ENCODE peak calls at places on chromosome 15, in ten cellular contexts. One of them, this sample, is unnamed.

GRCh38 chr15:64071931-64072765 is 21.5 kb downstream of the CIAO2A start:
- DNase-seq in neural progenitor cell: no peak
- DNase-seq in WTC11: no peak
- DNase-seq in GM10248: no peak
- DNase-seq in activated CD8-positive, alpha-beta T cell treated with anti-CD3 and anti-CD28 coated beads for 36 hours: no peak
- DNase-seq in MCF 10A: no peak
- DNase-seq in uterus: no peak
- DNase-seq in neural crest cell: no peak
- DNase-seq in spleen: no peak
- DNase-seq in CD14-positive monocyte: no peak
- DNase-seq in this sample: no peak

GRCh38 chr15:81373996-81374395 is at the start of gene TMC3:
- DNase-seq in neural progenitor cell: peak
- DNase-seq in WTC11: peak
- DNase-seq in GM10248: no peak
- DNase-seq in activated CD8-positive, alpha-beta T cell treated with anti-CD3 and anti-CD28 coated beads for 36 hours: no peak
- DNase-seq in MCF 10A: no peak
- DNase-seq in uterus: no peak
- DNase-seq in neural crest cell: no peak
- DNase-seq in spleen: no peak
- DNase-seq in CD14-positive monocyte: no peak
- DNase-seq in this sample: no peak

GRCh38 chr15:44009056-44009455 is 182.3 kb downstream of the WDR76 start:
- DNase-seq in neural progenitor cell: no peak
- DNase-seq in WTC11: no peak
- DNase-seq in GM10248: no peak
- DNase-seq in activated CD8-positive, alpha-beta T cell treated with anti-CD3 and anti-CD28 coated beads for 36 hours: no peak
- DNase-seq in MCF 10A: peak
- DNase-seq in uterus: no peak
- DNase-seq in neural crest cell: no peak
- DNase-seq in spleen: no peak
- DNase-seq in CD14-positive monocyte: no peak
- DNase-seq in this sample: no peak

GRCh38 chr15:75578206-75578947 is 738 bp downstream of the PTPN9 start:
- DNase-seq in neural progenitor cell: peak
- DNase-seq in WTC11: peak
- DNase-seq in GM10248: peak
- DNase-seq in activated CD8-positive, alpha-beta T cell treated with anti-CD3 and anti-CD28 coated beads for 36 hours: peak
- DNase-seq in MCF 10A: peak
- DNase-seq in uterus: no peak
- DNase-seq in neural crest cell: peak
- DNase-seq in spleen: peak
- DNase-seq in CD14-positive monocyte: no peak
- DNase-seq in this sample: peak

GRCh38 chr15:83299462-83299861 is 15.0 kb upstream of the BNC1 start:
- DNase-seq in neural progenitor cell: no peak
- DNase-seq in WTC11: no peak
- DNase-seq in GM10248: no peak
- DNase-seq in activated CD8-positive, alpha-beta T cell treated with anti-CD3 and anti-CD28 coated beads for 36 hours: no peak
- DNase-seq in MCF 10A: peak
- DNase-seq in uterus: no peak
- DNase-seq in neural crest cell: no peak
- DNase-seq in spleen: no peak
- DNase-seq in CD14-positive monocyte: no peak
- DNase-seq in this sample: no peak

GRCh38 chr15:99384992-99385669 is 133.8 kb downstream of the LRRC28 start:
- DNase-seq in neural progenitor cell: no peak
- DNase-seq in WTC11: peak
- DNase-seq in GM10248: no peak
- DNase-seq in activated CD8-positive, alpha-beta T cell treated with anti-CD3 and anti-CD28 coated beads for 36 hours: peak
- DNase-seq in MCF 10A: no peak
- DNase-seq in uterus: no peak
- DNase-seq in neural crest cell: no peak
- DNase-seq in spleen: no peak
- DNase-seq in CD14-positive monocyte: no peak
- DNase-seq in this sample: no peak

GRCh38 chr15:78140296-78140695 is 8.9 kb upstream of the IDH3A start:
- DNase-seq in neural progenitor cell: no peak
- DNase-seq in WTC11: no peak
- DNase-seq in GM10248: no peak
- DNase-seq in activated CD8-positive, alpha-beta T cell treated with anti-CD3 and anti-CD28 coated beads for 36 hours: no peak
- DNase-seq in MCF 10A: no peak
- DNase-seq in uterus: no peak
- DNase-seq in neural crest cell: no peak
- DNase-seq in spleen: no peak
- DNase-seq in CD14-positive monocyte: no peak
- DNase-seq in this sample: no peak

GRCh38 chr15:101431301-101431700 is 58.2 kb downstream of the PCSK6 start:
- DNase-seq in neural progenitor cell: no peak
- DNase-seq in WTC11: no peak
- DNase-seq in GM10248: no peak
- DNase-seq in activated CD8-positive, alpha-beta T cell treated with anti-CD3 and anti-CD28 coated beads for 36 hours: no peak
- DNase-seq in MCF 10A: no peak
- DNase-seq in uterus: no peak
- DNase-seq in neural crest cell: no peak
- DNase-seq in spleen: no peak
- DNase-seq in CD14-positive monocyte: no peak
- DNase-seq in this sample: no peak

GRCh38 chr15:100230784-100231183 is 111.0 kb downstream of the ADAMTS17 start:
- DNase-seq in neural progenitor cell: no peak
- DNase-seq in WTC11: no peak
- DNase-seq in GM10248: no peak
- DNase-seq in activated CD8-positive, alpha-beta T cell treated with anti-CD3 and anti-CD28 coated beads for 36 hours: no peak
- DNase-seq in MCF 10A: peak
- DNase-seq in uterus: no peak
- DNase-seq in neural crest cell: no peak
- DNase-seq in spleen: no peak
- DNase-seq in CD14-positive monocyte: no peak
- DNase-seq in this sample: no peak

GRCh38 chr15:60803059-60803458 is 324.1 kb upstream of the ICE2 start:
- DNase-seq in neural progenitor cell: no peak
- DNase-seq in WTC11: no peak
- DNase-seq in GM10248: no peak
- DNase-seq in activated CD8-positive, alpha-beta T cell treated with anti-CD3 and anti-CD28 coated beads for 36 hours: no peak
- DNase-seq in MCF 10A: no peak
- DNase-seq in uterus: no peak
- DNase-seq in neural crest cell: no peak
- DNase-seq in spleen: no peak
- DNase-seq in CD14-positive monocyte: no peak
- DNase-seq in this sample: no peak

GRCh38 chr15:66387176-66388056 is 704 bp downstream of the MAP2K1 start:
- DNase-seq in neural progenitor cell: peak
- DNase-seq in WTC11: peak
- DNase-seq in GM10248: peak
- DNase-seq in activated CD8-positive, alpha-beta T cell treated with anti-CD3 and anti-CD28 coated beads for 36 hours: peak
- DNase-seq in MCF 10A: peak
- DNase-seq in uterus: peak
- DNase-seq in neural crest cell: peak
- DNase-seq in spleen: peak
- DNase-seq in CD14-positive monocyte: peak
- DNase-seq in this sample: peak

GRCh38 chr15:83734487-83734886 is 80.6 kb downstream of the ADAMTSL3 start:
- DNase-seq in neural progenitor cell: peak
- DNase-seq in WTC11: peak
- DNase-seq in GM10248: no peak
- DNase-seq in activated CD8-positive, alpha-beta T cell treated with anti-CD3 and anti-CD28 coated beads for 36 hours: no peak
- DNase-seq in MCF 10A: peak
- DNase-seq in uterus: no peak
- DNase-seq in neural crest cell: peak
- DNase-seq in spleen: no peak
- DNase-seq in CD14-positive monocyte: no peak
- DNase-seq in this sample: no peak

GRCh38 chr15:25136119-25136518 is 181.3 kb downstream of the SNRPN start:
- DNase-seq in neural progenitor cell: peak
- DNase-seq in WTC11: no peak
- DNase-seq in GM10248: no peak
- DNase-seq in activated CD8-positive, alpha-beta T cell treated with anti-CD3 and anti-CD28 coated beads for 36 hours: peak
- DNase-seq in MCF 10A: no peak
- DNase-seq in uterus: no peak
- DNase-seq in neural crest cell: no peak
- DNase-seq in spleen: no peak
- DNase-seq in CD14-positive monocyte: no peak
- DNase-seq in this sample: peak
- TF ChIP-seq CTCF in neural progenitor cell: peak
- TF ChIP-seq CTCF in WTC11: peak
- TF ChIP-seq CTCF in GM10248: no peak
- TF ChIP-seq CTCF in activated CD8-positive, alpha-beta T cell treated with anti-CD3 and anti-CD28 coated beads for 36 hours: no peak
- TF ChIP-seq CTCF in MCF 10A: no peak
- TF ChIP-seq CTCF in uterus: no peak
- TF ChIP-seq CTCF in neural crest cell: peak
- TF ChIP-seq CTCF in spleen: peak
- TF ChIP-seq CTCF in CD14-positive monocyte: no peak
- TF ChIP-seq CTCF in this sample: peak

GRCh38 chr15:96293446-96293845 is 37.1 kb upstream of the NR2F2 start:
- DNase-seq in neural progenitor cell: no peak
- DNase-seq in WTC11: no peak
- DNase-seq in GM10248: no peak
- DNase-seq in activated CD8-positive, alpha-beta T cell treated with anti-CD3 and anti-CD28 coated beads for 36 hours: no peak
- DNase-seq in MCF 10A: no peak
- DNase-seq in uterus: no peak
- DNase-seq in neural crest cell: no peak
- DNase-seq in spleen: no peak
- DNase-seq in CD14-positive monocyte: no peak
- DNase-seq in this sample: no peak
- TF ChIP-seq CTCF in neural progenitor cell: no peak
- TF ChIP-seq CTCF in WTC11: no peak
- TF ChIP-seq CTCF in GM10248: no peak
- TF ChIP-seq CTCF in activated CD8-positive, alpha-beta T cell treated with anti-CD3 and anti-CD28 coated beads for 36 hours: no peak
- TF ChIP-seq CTCF in MCF 10A: no peak
- TF ChIP-seq CTCF in uterus: no peak
- TF ChIP-seq CTCF in neural crest cell: no peak
- TF ChIP-seq CTCF in spleen: no peak
- TF ChIP-seq CTCF in CD14-positive monocyte: no peak
- TF ChIP-seq CTCF in this sample: no peak

DNA sequence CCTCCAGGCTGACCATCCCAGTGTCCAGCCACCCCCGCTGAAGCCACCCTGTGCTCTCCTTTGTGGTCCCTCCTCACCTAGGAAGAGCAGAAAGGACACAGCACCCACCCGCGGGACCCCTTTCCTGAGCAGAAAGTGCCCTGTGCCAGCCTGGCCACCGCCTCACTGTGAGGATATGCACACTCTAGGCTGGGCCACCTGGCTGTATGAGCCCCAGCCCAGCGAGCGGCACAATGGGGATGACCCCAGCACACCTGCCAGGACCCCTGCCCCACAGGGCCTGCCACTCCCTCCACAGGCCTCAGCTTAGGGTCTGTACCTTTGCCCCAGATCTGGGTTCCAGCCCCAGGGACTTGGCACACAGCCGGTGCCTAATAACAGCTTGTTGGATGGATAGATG is 47.9 kb upstream of the FURIN start:
- DNase-seq in neural progenitor cell: no peak
- DNase-seq in WTC11: no peak
- DNase-seq in GM10248: no peak
- DNase-seq in activated CD8-positive, alpha-beta T cell treated with anti-CD3 and anti-CD28 coated beads for 36 hours: no peak
- DNase-seq in MCF 10A: no peak
- DNase-seq in uterus: no peak
- DNase-seq in neural crest cell: no peak
- DNase-seq in spleen: no peak
- DNase-seq in CD14-positive monocyte: no peak
- DNase-seq in this sample: no peak
- TF ChIP-seq CTCF in neural progenitor cell: no peak
- TF ChIP-seq CTCF in WTC11: no peak
- TF ChIP-seq CTCF in GM10248: no peak
- TF ChIP-seq CTCF in activated CD8-positive, alpha-beta T cell treated with anti-CD3 and anti-CD28 coated beads for 36 hours: no peak
- TF ChIP-seq CTCF in MCF 10A: no peak
- TF ChIP-seq CTCF in uterus: no peak
- TF ChIP-seq CTCF in neural crest cell: no peak
- TF ChIP-seq CTCF in spleen: no peak
- TF ChIP-seq CTCF in CD14-positive monocyte: no peak
- TF ChIP-seq CTCF in this sample: no peak

GRCh38 chr15:84937144-84937543 is 44.5 kb upstream of the PDE8A start:
- DNase-seq in neural progenitor cell: no peak
- DNase-seq in WTC11: no peak
- DNase-seq in GM10248: no peak
- DNase-seq in activated CD8-positive, alpha-beta T cell treated with anti-CD3 and anti-CD28 coated beads for 36 hours: no peak
- DNase-seq in MCF 10A: no peak
- DNase-seq in uterus: no peak
- DNase-seq in neural crest cell: no peak
- DNase-seq in spleen: no peak
- DNase-seq in CD14-positive monocyte: no peak
- DNase-seq in this sample: no peak

GRCh38 chr15:84929795-84930371 is 45.4 kb downstream of the SLC28A1 start:
- DNase-seq in neural progenitor cell: no peak
- DNase-seq in WTC11: no peak
- DNase-seq in GM10248: no peak
- DNase-seq in activated CD8-positive, alpha-beta T cell treated with anti-CD3 and anti-CD28 coated beads for 36 hours: peak
- DNase-seq in MCF 10A: peak
- DNase-seq in uterus: no peak
- DNase-seq in neural crest cell: no peak
- DNase-seq in spleen: no peak
- DNase-seq in CD14-positive monocyte: no peak
- DNase-seq in this sample: no peak

GRCh38 chr15:84938726-84939125 is 42.9 kb upstream of the PDE8A start:
- DNase-seq in neural progenitor cell: no peak
- DNase-seq in WTC11: no peak
- DNase-seq in GM10248: no peak
- DNase-seq in activated CD8-positive, alpha-beta T cell treated with anti-CD3 and anti-CD28 coated beads for 36 hours: no peak
- DNase-seq in MCF 10A: no peak
- DNase-seq in uterus: no peak
- DNase-seq in neural crest cell: no peak
- DNase-seq in spleen: no peak
- DNase-seq in CD14-positive monocyte: no peak
- DNase-seq in this sample: no peak

GRCh38 chr15:84940399-84940798 is 41.3 kb upstream of the PDE8A start:
- DNase-seq in neural progenitor cell: no peak
- DNase-seq in WTC11: no peak
- DNase-seq in GM10248: no peak
- DNase-seq in activated CD8-positive, alpha-beta T cell treated with anti-CD3 and anti-CD28 coated beads for 36 hours: no peak
- DNase-seq in MCF 10A: no peak
- DNase-seq in uterus: no peak
- DNase-seq in neural crest cell: no peak
- DNase-seq in spleen: no peak
- DNase-seq in CD14-positive monocyte: no peak
- DNase-seq in this sample: no peak

GRCh38 chr15:84934942-84935729 is 46.5 kb upstream of the PDE8A start:
- DNase-seq in neural progenitor cell: peak
- DNase-seq in WTC11: peak
- DNase-seq in GM10248: no peak
- DNase-seq in activated CD8-positive, alpha-beta T cell treated with anti-CD3 and anti-CD28 coated beads for 36 hours: no peak
- DNase-seq in MCF 10A: no peak
- DNase-seq in uterus: no peak
- DNase-seq in neural crest cell: no peak
- DNase-seq in spleen: no peak
- DNase-seq in CD14-positive monocyte: no peak
- DNase-seq in this sample: no peak
- TF ChIP-seq CTCF in neural progenitor cell: peak
- TF ChIP-seq CTCF in WTC11: no peak
- TF ChIP-seq CTCF in GM10248: no peak
- TF ChIP-seq CTCF in activated CD8-positive, alpha-beta T cell treated with anti-CD3 and anti-CD28 coated beads for 36 hours: no peak
- TF ChIP-seq CTCF in MCF 10A: no peak
- TF ChIP-seq CTCF in uterus: no peak
- TF ChIP-seq CTCF in neural crest cell: no peak
- TF ChIP-seq CTCF in spleen: no peak
- TF ChIP-seq CTCF in CD14-positive monocyte: no peak
- TF ChIP-seq CTCF in this sample: no peak

GRCh38 chr15:30990036-30990435 is 1.4 kb downstream of the MTMR10 start:
- DNase-seq in neural progenitor cell: no peak
- DNase-seq in WTC11: no peak
- DNase-seq in GM10248: no peak
- DNase-seq in activated CD8-positive, alpha-beta T cell treated with anti-CD3 and anti-CD28 coated beads for 36 hours: peak
- DNase-seq in MCF 10A: peak
- DNase-seq in uterus: no peak
- DNase-seq in neural crest cell: no peak
- DNase-seq in spleen: no peak
- DNase-seq in CD14-positive monocyte: no peak
- DNase-seq in this sample: no peak
- TF ChIP-seq CTCF in neural progenitor cell: no peak
- TF ChIP-seq CTCF in WTC11: no peak
- TF ChIP-seq CTCF in GM10248: no peak
- TF ChIP-seq CTCF in activated CD8-positive, alpha-beta T cell treated with anti-CD3 and anti-CD28 coated beads for 36 hours: no peak
- TF ChIP-seq CTCF in MCF 10A: no peak
- TF ChIP-seq CTCF in uterus: no peak
- TF ChIP-seq CTCF in neural crest cell: no peak
- TF ChIP-seq CTCF in spleen: no peak
- TF ChIP-seq CTCF in CD14-positive monocyte: no peak
- TF ChIP-seq CTCF in this sample: no peak

This sample was measured in glutamatergic neuron.